ENCODE peak calls at places on chromosomes 11 and 22, in nine cellular contexts. C is left ventricle myocardium inferior, O is WTC11, G is A549, U is mammary epithelial cell, Z is IMR-90, T is AG10803, M is pancreas, H is GM12878. S is an unnamed sample.

GRCh38 chr11:110128161-110128560 is 35.0 kb downstream of the ZC3H12C start:
- DNase-seq in M (no peak), Z (peak; percentile 42), T (peak; percentile 66), U (no peak), G (no peak), C (no peak), O (peak; percentile 16), H (no peak), S (no peak)

GRCh38 chr11:81449588-81450155 is 1284.0 kb downstream of the FAM181B start:
- DNase-seq in G (no peak), C (no peak), Z (no peak), U (peak; percentile 16), T (no peak), O (no peak), H (no peak), M (no peak), S (no peak)

GRCh38 chr11:104584823-104585222 is 313.4 kb downstream of the CASP12 start:
- DNase-seq in H (no peak), U (no peak), G (no peak), M (no peak), O (no peak), C (no peak), Z (no peak), T (no peak), S (no peak)

GRCh38 chr22:46491936-46492335 is 45.5 kb downstream of the CELSR1 start:
- DNase-seq in O (no peak), U (no peak), T (peak; percentile 34), G (no peak), M (no peak), C (no peak), Z (peak; percentile 19), H (no peak), S (no peak)

GRCh38 chr22:36860017-36860416 is 789 bp upstream of the NCF4 start:
- DNase-seq in T (no peak), O (no peak), U (peak; percentile 49), Z (no peak), M (no peak), H (no peak), C (no peak), G (no peak), S (no peak)

GRCh38 chr22:32558681-32559355 is 84.2 kb downstream of the FBXO7 start:
- DNase-seq in C (peak; percentile 59), H (no peak), T (peak; percentile 67), O (no peak), M (no peak), U (peak; percentile 94), G (peak; percentile 51), Z (peak; percentile 79), S (no peak)

GRCh38 chr22:30314918-30315317 is 11.8 kb downstream of the TBC1D10A start:
- DNase-seq in H (peak; percentile 66), U (peak; percentile 75), T (no peak), C (no peak), O (no peak), G (no peak), M (no peak), Z (peak; percentile 67), S (peak; percentile 61)

GRCh38 chr11:124762077-124762623 is at the start of gene ESAM:
- DNase-seq in O (peak; percentile 51), M (peak; percentile 73), C (peak; percentile 59), T (no peak), G (peak; percentile 31), U (no peak), Z (no peak), H (no peak), S (no peak)

GRCh38 chr22:30754971-30755759 is 60.5 kb downstream of the OSBP2 start:
- DNase-seq in H (no peak), G (peak; percentile 69), Z (peak; percentile 84), U (peak; percentile 65), O (peak; percentile 66), C (peak; percentile 21), M (peak; percentile 24), T (peak; percentile 84), S (peak; percentile 57)

GRCh38 chr11:79249341-79249993 is 191.4 kb downstream of the TENM4 start:
- DNase-seq in U (peak; percentile 38), O (no peak), H (no peak), M (no peak), C (no peak), T (peak; percentile 65), Z (peak; percentile 75), G (no peak), S (no peak)

GRCh38 chr11:44189986-44190882 is 94.8 kb downstream of the EXT2 start:
- DNase-seq in G (no peak), O (no peak), C (no peak), M (no peak), U (no peak), H (no peak), Z (no peak), T (peak; percentile 25), S (no peak)

GRCh38 chr11:60705895-60706294 is 6.5 kb downstream of the MS4A8 start:
- DNase-seq in G (no peak), U (no peak), C (no peak), Z (no peak), M (no peak), T (no peak), O (no peak), H (no peak), S (no peak)

GRCh38 chr11:68941324-68942089 is 37.8 kb downstream of the IGHMBP2 start:
- DNase-seq in U (no peak), G (no peak), T (no peak), M (no peak), O (no peak), Z (no peak), H (no peak), C (no peak), S (no peak)

GRCh38 chr22:47124946-47125345 is 362.5 kb downstream of the TBC1D22A start:
- DNase-seq in U (no peak), M (no peak), O (no peak), C (no peak), G (no peak), T (no peak), H (no peak), Z (no peak), S (no peak)

GRCh38 chr11:11075515-11076171 is 217.8 kb upstream of the ZBED5 start:
- DNase-seq in M (no peak), C (no peak), Z (no peak), T (no peak), H (no peak), G (no peak), O (no peak), U (no peak), S (no peak)
- TF ChIP-seq CTCF in M (no peak), C (no peak), Z (no peak), T (no peak), H (no peak), G (no peak), O (no peak), U (no peak), S (no peak)

GRCh38 chr11:126793596-126793995 is 207.0 kb downstream of the KIRREL3 start:
- DNase-seq in U (no peak), M (no peak), T (no peak), Z (no peak), C (no peak), O (no peak), H (no peak), G (no peak), S (no peak)

GRCh38 chr11:126790550-126790981 is 210.0 kb downstream of the KIRREL3 start:
- DNase-seq in M (no peak), C (no peak), O (peak; percentile 34), Z (peak; percentile 98), U (peak; percentile 8), G (no peak), H (no peak), T (peak; percentile 94), S (no peak)

GRCh38 chr11:126791991-126792390 is 208.6 kb downstream of the KIRREL3 start:
- DNase-seq in O (no peak), U (no peak), T (no peak), H (no peak), C (no peak), Z (peak; percentile 49), M (no peak), G (no peak), S (no peak)

GRCh38 chr11:126791446-126791845 is 209.1 kb downstream of the KIRREL3 start:
- DNase-seq in H (no peak), C (no peak), Z (no peak), U (no peak), G (no peak), O (peak; percentile 57), M (no peak), T (no peak), S (no peak)
- TF ChIP-seq CTCF in H (no peak), C (no peak), Z (peak; percentile 13), U (no peak), G (no peak), O (peak; percentile 16), M (no peak), T (peak; percentile 12), S (no peak)

GRCh38 chr22:19756288-19757128 is 4.1 kb upstream of the TBX1 start:
- DNase-seq in Z (no peak), M (peak; percentile 68), C (no peak), T (no peak), G (peak; percentile 72), O (peak; percentile 70), U (peak; percentile 48), H (no peak), S (no peak)
- TF ChIP-seq CTCF in Z (peak; percentile 37), M (peak; percentile 20), C (peak; percentile 55), T (peak; percentile 38), G (peak; percentile 37), O (peak; percentile 17), U (peak; percentile 75), H (peak; percentile 62), S (peak; percentile 56)

DNA sequence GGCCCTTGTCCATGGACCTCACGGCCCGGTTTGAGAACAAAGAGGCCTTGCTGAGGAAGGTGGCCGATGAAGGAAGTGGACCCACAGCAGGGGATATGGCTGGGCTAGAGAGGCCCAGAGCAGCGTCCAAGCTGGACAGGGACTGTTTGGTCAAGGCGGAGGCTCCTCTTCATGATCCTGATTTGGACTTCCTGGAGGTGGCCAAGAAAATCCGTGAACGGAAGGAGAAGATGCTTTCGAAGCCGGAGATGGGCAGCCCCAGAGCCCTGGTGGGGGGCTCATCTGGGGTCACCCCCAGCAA is 76.3 kb downstream of the KIAA1671 start:
- DNase-seq in H (no peak), O (no peak), C (no peak), M (no peak), Z (no peak), G (no peak), T (no peak), U (no peak), S (no peak)
- TF ChIP-seq CTCF in H (no peak), O (no peak), C (no peak), M (no peak), Z (no peak), G (no peak), T (no peak), U (no peak), S (no peak)

DNA sequence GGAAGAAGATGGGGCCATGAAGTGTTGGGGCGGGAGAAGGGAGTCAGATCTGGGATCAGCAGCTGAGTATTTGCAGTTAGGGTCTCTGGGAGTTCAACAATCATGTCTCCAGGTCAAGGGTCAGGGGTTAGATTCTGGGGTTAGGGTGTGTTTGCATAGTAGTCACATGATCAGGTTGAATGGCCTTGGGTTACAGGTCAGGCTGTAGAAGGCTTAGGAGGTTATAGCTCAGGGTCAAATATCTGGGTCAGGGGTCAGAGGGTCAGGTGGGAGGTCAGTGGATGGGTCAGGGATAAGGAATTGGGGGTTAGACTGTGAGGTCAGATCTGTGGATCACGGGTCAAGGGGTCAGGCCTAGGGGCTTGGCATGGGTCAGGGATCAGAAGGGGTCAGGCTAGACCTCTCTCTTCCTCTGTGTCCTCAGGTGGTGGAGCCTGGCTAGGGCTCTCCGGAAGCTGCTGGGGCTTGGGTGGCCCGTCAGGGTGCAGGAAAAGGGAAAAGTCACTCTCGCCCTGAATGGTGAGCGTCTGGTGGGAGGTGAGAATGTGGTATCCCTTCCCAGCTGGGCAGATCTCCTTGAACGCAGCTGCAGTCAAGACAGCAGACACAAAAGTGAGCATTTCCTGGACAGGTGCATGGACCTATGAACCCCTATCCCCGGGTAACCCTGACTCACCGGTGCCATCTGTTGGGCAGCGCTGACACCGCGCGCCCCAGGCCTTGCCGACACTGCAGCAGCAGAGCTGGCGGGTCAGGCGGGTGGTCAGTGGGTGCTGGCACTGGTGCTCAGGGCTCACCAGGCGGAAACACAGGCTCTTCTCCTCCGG is 6.4 kb downstream of the LTBP3 start:
- DNase-seq in M (peak; percentile 84), O (peak; percentile 89), G (peak; percentile 58), T (no peak), C (peak; percentile 45), H (no peak), U (peak; percentile 35), Z (peak; percentile 22), S (peak; percentile 37)
- TF ChIP-seq CTCF in M (peak; percentile 42), O (peak; percentile 49), G (peak; percentile 54), T (peak; percentile 39), C (peak; percentile 48), H (peak; percentile 75), U (peak; percentile 58), Z (peak; percentile 34), S (peak; percentile 75)

S was measured in GM12864.